ENCODE peak calls at places on chromosome 5, in four cellular contexts. K is stimulated activated CD4-positive, alpha-beta T cell treated with anti-CD3 and anti-CD28 coated beads, Interleukin-12 subunit alpha, Interleukin-12 subunit beta, amount 100 ng/mL, for 48 hours; P is immature natural killer cell; V is uterus. T is an unnamed sample.
A peak's percentile ranks its signal among the peaks of the same experiment; 100 is the strongest.

GRCh38 chr5:59287361-59287760 is 606.2 kb downstream of the PDE4D start:
- DNase-seq in P (no peak), K (no peak), V (no peak), T (peak; percentile 31)

GRCh38 chr5:131373265-131373664 is 109.4 kb downstream of the CDC42SE2 start:
- DNase-seq in K (no peak), V (no peak), P (no peak), T (no peak)

GRCh38 chr5:65213921-65214525 is 267.7 kb downstream of the ADAMTS6 start:
- DNase-seq in P (no peak), K (no peak), V (no peak), T (peak; percentile 52)

GRCh38 chr5:168317521-168318147 is 26.2 kb downstream of the WWC1 start:
- DNase-seq in K (no peak), V (no peak), P (no peak), T (peak; percentile 2)

GRCh38 chr5:36878421-36879088 is 2.0 kb downstream of the NIPBL start:
- DNase-seq in K (no peak), P (no peak), V (no peak), T (peak; percentile 39)

GRCh38 chr5:124512236-124512635 is 234.2 kb downstream of the ZNF608 start:
- DNase-seq in V (no peak), K (no peak), P (no peak), T (no peak)

GRCh38 chr5:125485003-125485641 is 738.7 kb upstream of the ZNF608 start:
- DNase-seq in V (peak; percentile 86), K (no peak), P (no peak), T (peak; percentile 89)

GRCh38 chr5:106730912-106731311 is 939.8 kb downstream of the EFNA5 start:
- DNase-seq in K (no peak), P (no peak), V (no peak), T (no peak)

GRCh38 chr5:56610093-56610698 is 205.2 kb upstream of the MAP3K1 start:
- DNase-seq in P (peak; percentile 21), K (no peak), V (no peak), T (no peak)

GRCh38 chr5:155046591-155046990 is 33.0 kb downstream of the KIF4B start:
- DNase-seq in V (no peak), P (no peak), K (no peak), T (no peak)

GRCh38 chr5:128135286-128135685 is 51.7 kb downstream of the SLC12A2 start:
- DNase-seq in V (no peak), K (no peak), P (no peak), T (no peak)

GRCh38 chr5:56320686-56321085 is 87.6 kb upstream of the ANKRD55 start:
- DNase-seq in K (no peak), P (no peak), V (no peak), T (no peak)

GRCh38 chr5:140043508-140043872 is 391 bp upstream of the NRG2 start:
- DNase-seq in P (no peak), K (no peak), V (no peak), T (peak; percentile 21)